ENCODE peak calls at places on chromosomes 1 and 21, in ten cellular contexts. U is astrocyte of the spinal cord, F is nephron progenitor cell, S is pancreas, Z is osteocyte, A is MCF 10A, M is Caco-2, G is neural crest cell, R is epithelial cell of esophagus, J is fibroblast of mammary gland. K is an unnamed sample.

GRCh38 chr1:36458910-36459309 is 5.3 kb downstream of the MRPS15 start:
- DNase-seq in U (no peak), F (no peak), S (no peak), Z (no peak), A (no peak), M (no peak), G (no peak), R (peak), J (no peak), K (no peak)

GRCh38 chr1:39452540-39452939 is 38.9 kb upstream of the BMP8A start:
- DNase-seq in U (no peak), F (no peak), S (no peak), Z (no peak), A (no peak), M (no peak), G (no peak), R (no peak), J (no peak), K (no peak)

GRCh38 chr1:51651552-51651942 is 34.7 kb downstream of the OSBPL9 start:
- DNase-seq in U (no peak), F (no peak), S (no peak), Z (no peak), A (no peak), M (no peak), G (no peak), R (no peak), J (no peak), K (no peak)

GRCh38 chr1:181607524-181607923 is 124.2 kb downstream of the CACNA1E start:
- DNase-seq in U (no peak), F (no peak), S (no peak), Z (peak), A (no peak), M (no peak), G (no peak), R (no peak), J (no peak), K (no peak)

GRCh38 chr21:39863111-39863510 is 4.1 kb upstream of the PCP4 start:
- DNase-seq in U (peak), F (no peak), S (no peak), Z (no peak), A (peak), M (no peak), G (no peak), R (peak), J (no peak), K (no peak)

GRCh38 chr1:20670936-20671335 is 9.8 kb upstream of the DDOST start:
- DNase-seq in U (no peak), F (no peak), S (no peak), Z (no peak), A (no peak), M (no peak), G (no peak), R (no peak), J (no peak), K (no peak)

GRCh38 chr1:21781971-21782867 is 730 bp downstream of the USP48 start:
- DNase-seq in U (peak), F (peak), S (no peak), Z (no peak), A (peak), M (peak), G (peak), R (peak), J (peak), K (peak)

GRCh38 chr1:167551359-167551758 is 2.2 kb downstream of the CREG1 start:
- DNase-seq in U (no peak), F (no peak), S (no peak), Z (no peak), A (no peak), M (no peak), G (no peak), R (peak), J (no peak), K (no peak)

DNA sequence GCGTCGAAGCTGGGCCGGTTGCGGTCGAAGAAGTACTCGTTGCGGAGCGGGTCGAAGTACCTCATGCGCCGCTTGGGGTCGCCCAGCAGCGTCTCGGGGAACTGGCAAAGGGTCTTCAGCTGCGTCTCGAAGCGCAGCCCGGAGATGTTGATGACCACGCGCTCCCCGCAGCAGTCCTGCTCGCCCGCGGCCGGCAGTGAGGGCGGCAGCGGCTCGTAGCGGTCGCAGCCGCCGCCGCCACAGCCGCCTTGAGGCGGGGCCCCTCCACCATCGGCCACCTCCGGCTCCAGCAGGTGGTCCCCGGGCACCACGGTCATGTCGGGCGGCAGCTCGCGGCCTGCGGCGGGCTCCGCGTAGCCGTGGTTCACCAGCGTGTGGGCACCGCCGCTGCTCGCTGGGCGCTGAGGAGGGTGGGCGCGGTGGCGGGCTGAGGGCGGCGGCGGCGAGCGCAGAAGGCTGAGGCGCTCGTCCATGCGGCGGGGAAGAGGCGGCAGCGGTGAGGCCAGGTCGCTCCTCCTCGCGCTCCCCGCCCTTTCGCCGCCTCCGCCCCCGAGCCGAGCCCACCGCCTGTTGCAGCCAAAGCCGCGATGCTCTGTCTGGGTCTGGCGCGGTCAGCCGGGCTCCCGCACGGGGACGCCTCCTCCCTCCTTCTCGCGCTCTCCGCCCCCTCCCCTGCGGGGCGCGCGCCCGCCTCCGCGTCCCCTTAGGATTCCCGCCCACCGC is at the start of gene KCNA3:
- DNase-seq in U (no peak), F (peak), S (no peak), Z (no peak), A (no peak), M (no peak), G (peak), R (no peak), J (no peak), K (no peak)
- TF ChIP-seq CTCF in U (no peak), F (no peak), S (no peak), Z (no peak), A (no peak), M (no peak), G (peak), R (no peak), J (no peak), K (no peak)

GRCh38 chr1:203048555-203049051 is 22.3 kb downstream of the PPFIA4 start:
- DNase-seq in U (no peak), F (peak), S (no peak), Z (no peak), A (no peak), M (no peak), G (no peak), R (peak), J (no peak), K (no peak)
- TF ChIP-seq CTCF in U (no peak), F (peak), S (no peak), Z (no peak), A (no peak), M (no peak), G (no peak), R (no peak), J (no peak), K (no peak)

GRCh38 chr1:204075116-204075636 is 2.3 kb downstream of the SOX13 start:
- DNase-seq in U (no peak), F (peak), S (no peak), Z (no peak), A (no peak), M (peak), G (no peak), R (peak), J (peak), K (no peak)

GRCh38 chr1:204073837-204074273 is 940 bp downstream of the SOX13 start:
- DNase-seq in U (no peak), F (peak), S (no peak), Z (no peak), A (no peak), M (no peak), G (no peak), R (peak), J (peak), K (no peak)

GRCh38 chr1:204072951-204073836 is at the start of gene SOX13:
- DNase-seq in U (peak), F (peak), S (peak), Z (peak), A (peak), M (peak), G (peak), R (peak), J (peak), K (peak)

GRCh38 chr1:204075890-204076837 is 3.2 kb downstream of the SOX13 start:
- DNase-seq in U (no peak), F (no peak), S (no peak), Z (no peak), A (no peak), M (no peak), G (no peak), R (no peak), J (no peak), K (no peak)

GRCh38 chr1:204074274-204075115 is 1.6 kb downstream of the SOX13 start:
- DNase-seq in U (peak), F (peak), S (peak), Z (peak), A (peak), M (peak), G (no peak), R (peak), J (peak), K (peak)
- TF ChIP-seq CTCF in U (no peak), F (no peak), S (no peak), Z (no peak), A (no peak), M (no peak), G (peak), R (no peak), J (no peak), K (no peak)

GRCh38 chr1:196308171-196308570 is 300.1 kb downstream of the KCNT2 start:
- DNase-seq in U (no peak), F (no peak), S (no peak), Z (no peak), A (no peak), M (no peak), G (no peak), R (no peak), J (no peak), K (no peak)

GRCh38 chr1:196312739-196313138 is 295.5 kb downstream of the KCNT2 start:
- DNase-seq in U (no peak), F (no peak), S (no peak), Z (no peak), A (no peak), M (no peak), G (no peak), R (no peak), J (no peak), K (no peak)

GRCh38 chr1:196306421-196306820 is 301.8 kb downstream of the KCNT2 start:
- DNase-seq in U (no peak), F (no peak), S (no peak), Z (no peak), A (no peak), M (peak), G (no peak), R (peak), J (no peak), K (no peak)

GRCh38 chr1:196305216-196305615 is 303.0 kb downstream of the KCNT2 start:
- DNase-seq in U (no peak), F (no peak), S (no peak), Z (no peak), A (no peak), M (no peak), G (no peak), R (no peak), J (no peak), K (no peak)

GRCh38 chr1:196309386-196309785 is 298.9 kb downstream of the KCNT2 start:
- DNase-seq in U (peak), F (no peak), S (no peak), Z (no peak), A (peak), M (no peak), G (no peak), R (peak), J (peak), K (peak)
- TF ChIP-seq CTCF in U (peak), F (no peak), S (no peak), Z (peak), A (peak), M (peak), G (peak), R (peak), J (peak), K (peak)

DNA sequence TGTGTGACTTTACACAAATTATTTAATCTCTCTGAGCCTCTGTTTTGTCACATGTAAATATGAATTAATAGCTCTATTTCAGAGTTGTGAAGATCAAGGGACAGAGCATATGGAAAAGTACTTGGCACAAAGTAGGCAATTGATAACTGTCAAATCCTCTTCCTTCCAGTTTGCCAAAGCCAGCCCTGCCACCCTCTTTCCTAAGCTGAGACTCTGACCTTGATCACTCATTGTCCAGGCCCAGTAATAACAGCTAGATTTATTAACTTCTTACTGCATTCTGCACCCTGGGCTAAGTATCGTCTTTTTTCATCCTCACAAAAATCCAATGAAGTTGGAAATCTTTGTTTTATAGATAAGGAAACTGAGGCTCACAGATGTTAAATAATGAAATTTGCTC is 70.8 kb upstream of the ATP1A1 start:
- DNase-seq in U (no peak), F (no peak), S (no peak), Z (no peak), A (no peak), M (no peak), G (no peak), R (no peak), J (no peak), K (no peak)
- TF ChIP-seq CTCF in U (no peak), F (no peak), S (no peak), Z (no peak), A (no peak), M (no peak), G (no peak), R (no peak), J (no peak), K (no peak)

GRCh38 chr1:37860346-37860666 is 914 bp upstream of the MTF1 start:
- DNase-seq in U (no peak), F (no peak), S (no peak), Z (no peak), A (no peak), M (no peak), G (no peak), R (no peak), J (no peak), K (no peak)

GRCh38 chr1:37859507-37860345 is at the start of gene MTF1:
- DNase-seq in U (peak), F (peak), S (peak), Z (peak), A (peak), M (peak), G (peak), R (peak), J (peak), K (peak)

GRCh38 chr1:37865348-37866119 is 6.1 kb upstream of the MTF1 start:
- DNase-seq in U (peak), F (no peak), S (no peak), Z (no peak), A (peak), M (no peak), G (no peak), R (peak), J (peak), K (no peak)

GRCh38 chr1:37861151-37861550 is 1.8 kb upstream of the MTF1 start:
- DNase-seq in U (no peak), F (no peak), S (no peak), Z (no peak), A (no peak), M (no peak), G (no peak), R (peak), J (no peak), K (no peak)

DNA sequence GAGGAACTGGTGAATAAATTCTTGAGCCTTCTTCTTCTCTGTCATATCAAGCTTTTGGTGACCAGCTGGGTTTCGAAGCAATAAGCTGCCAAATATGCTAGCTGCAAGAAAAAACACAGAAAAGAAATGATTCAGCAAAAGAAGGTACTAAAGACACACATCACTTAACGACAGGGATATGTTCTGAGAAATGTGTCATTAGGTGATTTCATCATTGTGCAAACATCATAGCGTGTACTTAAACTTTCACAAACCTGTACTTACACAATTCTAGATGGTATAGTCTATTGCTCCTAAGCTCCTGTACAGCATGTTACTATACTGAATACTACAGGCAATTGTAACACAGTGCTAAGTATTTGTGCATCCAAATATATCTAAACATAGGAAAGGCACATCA is 2.9 kb upstream of the MTF1 start:
- DNase-seq in U (no peak), F (no peak), S (no peak), Z (no peak), A (peak), M (peak), G (no peak), R (peak), J (peak), K (no peak)
- TF ChIP-seq CTCF in U (no peak), F (no peak), S (no peak), Z (no peak), A (no peak), M (no peak), G (no peak), R (no peak), J (no peak), K (no peak)

GRCh38 chr21:41631564-41632461 is 123.9 kb upstream of the TMPRSS2 start:
- DNase-seq in U (peak), F (no peak), S (peak), Z (no peak), A (peak), M (no peak), G (no peak), R (peak), J (peak), K (peak)
- TF ChIP-seq CTCF in U (no peak), F (no peak), S (no peak), Z (no peak), A (no peak), M (no peak), G (no peak), R (no peak), J (no peak), K (no peak)

GRCh38 chr1:18673976-18674375 is 43.3 kb downstream of the PAX7 start:
- DNase-seq in U (no peak), F (no peak), S (no peak), Z (no peak), A (peak), M (peak), G (no peak), R (peak), J (no peak), K (no peak)
- TF ChIP-seq CTCF in U (peak), F (no peak), S (no peak), Z (no peak), A (no peak), M (no peak), G (peak), R (peak), J (no peak), K (no peak)